ENCODE peak calls at places on chromosome 11, in eight cellular contexts. J is T-cell, L is SW 1271, S is H7, Q is non-pigmented ciliary epithelial cell, A is mucosa of descending colon, Y is BE2C, K is PC-3. U is an unnamed sample.

GRCh38 chr11:131253885-131254204 is 116.6 kb upstream of the NTM start:
- DNase-seq in J (no peak), L (no peak), S (no peak), Q (no peak), A (no peak), Y (no peak), K (no peak), U (no peak)

GRCh38 chr11:22065472-22065871 is 127.4 kb upstream of the ANO5 start:
- DNase-seq in J (no peak), L (no peak), S (no peak), Q (no peak), A (no peak), Y (no peak), K (no peak), U (no peak)

GRCh38 chr11:121463689-121464335 is 11.0 kb upstream of the SORL1-AS1 start:
- DNase-seq in J (no peak), L (no peak), S (no peak), Q (no peak), A (no peak), Y (no peak), K (peak), U (no peak)

GRCh38 chr11:8841899-8842298 is 69.1 kb upstream of the AKIP1 start:
- DNase-seq in J (no peak), L (no peak), S (no peak), Q (no peak), A (no peak), Y (no peak), K (peak), U (no peak)

GRCh38 chr11:126149759-126150236 is 61.7 kb downstream of the RPUSD4 start:
- DNase-seq in J (no peak), L (no peak), S (peak), Q (no peak), A (no peak), Y (no peak), K (no peak), U (peak)

GRCh38 chr11:10350341-10350740 is 45.5 kb downstream of the ADM start:
- DNase-seq in J (no peak), L (peak), S (peak), Q (peak), A (no peak), Y (no peak), K (peak), U (peak)

GRCh38 chr11:113488931-113489351 is 13.7 kb upstream of the DRD2 start:
- DNase-seq in J (no peak), L (no peak), S (no peak), Q (no peak), A (no peak), Y (no peak), K (peak), U (no peak)

GRCh38 chr11:82718307-82718706 is 15.4 kb downstream of the FAM181B start:
- DNase-seq in J (no peak), L (peak), S (peak), Q (no peak), A (peak), Y (peak), K (peak), U (peak)

GRCh38 chr11:93741882-93742226 is 382 bp downstream of the C11orf54 start:
- DNase-seq in J (no peak), L (peak), S (peak), Q (no peak), A (peak), Y (no peak), K (peak), U (peak)

GRCh38 chr11:33065445-33066178 is 26.2 kb downstream of the TCP11L1 start:
- DNase-seq in J (peak), L (no peak), S (peak), Q (no peak), A (peak), Y (peak), K (peak), U (peak)

GRCh38 chr11:104619751-104620150 is 278.5 kb downstream of the CASP12 start:
- DNase-seq in J (no peak), L (no peak), S (no peak), Q (no peak), A (no peak), Y (no peak), K (no peak), U (no peak)

GRCh38 chr11:62931501-62932278 is 10.5 kb upstream of the CHRM1 start:
- DNase-seq in J (no peak), L (no peak), S (peak), Q (no peak), A (no peak), Y (no peak), K (peak), U (peak)

GRCh38 chr11:30423886-30424285 is 101.0 kb downstream of the ARL14EP start:
- DNase-seq in J (no peak), L (no peak), S (no peak), Q (no peak), A (no peak), Y (no peak), K (no peak), U (peak)

GRCh38 chr11:47305734-47306483 is 36.0 kb downstream of the MADD start:
- DNase-seq in J (no peak), L (no peak), S (no peak), Q (no peak), A (no peak), Y (no peak), K (no peak), U (no peak)